ENCODE peak calls at places on chromosomes 12 and 14, in ten cellular contexts. C is breast epithelium; A is endothelial cell of umbilical vein; N is CD4-positive, alpha-beta memory T cell; R is heart right ventricle; Z is OCI-LY7; F is spleen; S is HCT116; P is right atrium auricular region; V is CD8-positive, alpha-beta memory T cell. Q is an unnamed sample. For H3K4me1, the result is how much of the 10 kb centered on the place peaks cover.

GRCh38 chr14:63460594-63461132 is 82.5 kb downstream of the PPP2R5E start:
- DNase-seq in Z (no peak), A (no peak), F (no peak), V (no peak), S (no peak), N (no peak), R (no peak), C (no peak), P (no peak), Q (no peak)

GRCh38 chr12:28130625-28131598 is 59.3 kb upstream of the CCDC91 start:
- DNase-seq in R (no peak), N (no peak), A (peak), Z (no peak), V (no peak), P (no peak), F (peak), S (no peak), C (no peak), Q (no peak)

GRCh38 chr12:121800694-121801600 is 2.9 kb upstream of the SETD1B start:
- DNase-seq in F (peak), Z (peak), P (peak), R (peak), S (no peak), A (peak), C (peak), N (peak), V (peak), Q (peak)

GRCh38 chr12:105954891-105955607 is 183.7 kb downstream of the NUAK1 start:
- DNase-seq in A (no peak), C (no peak), F (no peak), Z (no peak), R (no peak), P (no peak), V (no peak), N (no peak), S (no peak), Q (no peak)

GRCh38 chr12:482061-482460 is 22.3 kb downstream of the B4GALNT3 start:
- DNase-seq in V (no peak), F (no peak), P (no peak), N (no peak), Z (no peak), A (no peak), C (no peak), S (no peak), R (no peak), Q (no peak)

GRCh38 chr12:49540229-49541139 is 1.7 kb downstream of the KCNH3 start:
- DNase-seq in R (no peak), A (no peak), F (peak), V (no peak), Z (no peak), S (no peak), C (no peak), P (no peak), N (no peak), Q (no peak)

GRCh38 chr12:8018666-8019581 is 13.6 kb upstream of the FOXJ2 start:
- DNase-seq in S (peak), F (no peak), A (no peak), C (no peak), R (peak), V (peak), P (no peak), Z (peak), N (no peak), Q (no peak)

GRCh38 chr12:12714276-12715001 is 2.7 kb upstream of the CDKN1B start:
- DNase-seq in P (no peak), N (peak), R (no peak), V (peak), A (peak), S (no peak), F (peak), Z (peak), C (no peak), Q (peak)

GRCh38 chr12:100437038-100437841 is 36.4 kb upstream of the NR1H4 start:
- DNase-seq in R (no peak), P (no peak), Z (no peak), F (no peak), C (no peak), S (no peak), N (no peak), V (no peak), A (no peak), Q (no peak)

GRCh38 chr12:132700212-132700913 is 10.3 kb upstream of the PGAM5 start:
- DNase-seq in Z (no peak), F (no peak), S (no peak), N (no peak), A (peak), R (no peak), V (no peak), C (no peak), P (no peak), Q (no peak)

GRCh38 chr14:50832935-50833607 is 2.1 kb upstream of the NIN start:
- DNase-seq in N (no peak), R (no peak), P (no peak), Z (no peak), V (no peak), C (no peak), A (no peak), F (no peak), S (no peak), Q (no peak)

GRCh38 chr12:4423528-4424195 is 22.0 kb downstream of the FGF6 start:
- DNase-seq in V (no peak), A (no peak), F (no peak), S (no peak), R (no peak), N (no peak), C (no peak), Z (no peak), P (no peak), Q (no peak)

GRCh38 chr14:50333010-50333409 is 20.9 kb downstream of the DMAC2L start:
- DNase-seq in R (no peak), N (no peak), Z (no peak), F (no peak), V (no peak), C (no peak), S (no peak), A (peak), P (peak), Q (no peak)

GRCh38 chr14:90161129-90161528 is 95.2 kb upstream of the PSMC1 start:
- DNase-seq in C (no peak), S (no peak), N (no peak), F (no peak), V (no peak), P (no peak), Z (no peak), R (no peak), A (no peak), Q (no peak)

DNA sequence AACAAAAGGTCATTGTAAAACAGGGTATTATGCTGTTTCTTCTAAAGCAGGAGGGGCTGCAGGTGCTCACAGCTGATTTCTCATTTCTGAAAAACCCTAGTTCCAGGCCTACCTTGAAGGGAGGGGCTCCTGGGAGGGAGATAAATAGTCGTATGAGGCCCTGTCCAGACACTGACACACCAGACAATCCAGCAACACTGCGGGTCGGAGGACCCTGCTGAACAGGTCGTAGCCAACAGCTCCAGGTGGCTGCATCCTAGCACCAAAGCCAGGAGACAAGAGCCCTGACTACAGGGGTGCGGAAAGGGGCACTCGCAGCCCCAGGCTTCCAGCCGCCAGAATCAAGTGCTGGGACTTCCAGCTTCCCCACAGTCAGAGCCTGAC is 41.2 kb downstream of the PSMA6 start:
- DNase-seq in R (no peak), F (no peak), P (no peak), Z (no peak), C (no peak), A (no peak), V (no peak), N (no peak), S (no peak), Q (no peak)
- H3K4me1 ChIP-seq in R (under half), F (half or more), P (half or more), Z (under half), C (under half), A (under half), V (under half), N (under half), S (half or more), Q (under half)

DNA sequence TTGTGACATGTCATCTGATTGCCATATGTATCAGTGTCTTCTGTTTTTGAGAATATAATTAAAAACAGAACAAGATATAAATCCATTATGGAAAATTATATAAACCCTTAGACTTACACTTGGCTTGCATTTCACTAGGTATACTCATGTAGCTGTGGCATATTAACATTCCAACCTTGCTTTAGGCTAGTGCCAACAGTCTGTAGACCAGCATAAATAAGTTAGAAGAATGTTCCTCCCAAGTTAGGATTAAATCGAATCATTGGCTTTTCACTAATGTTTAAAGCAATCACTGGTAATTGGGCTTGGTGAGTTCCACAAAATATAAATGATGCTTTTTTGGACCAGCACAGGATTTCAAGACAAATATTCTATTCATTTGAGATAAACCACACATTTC is 103.0 kb downstream of the LIN7A start:
- DNase-seq in V (no peak), S (no peak), Z (no peak), C (no peak), N (no peak), P (no peak), A (no peak), R (no peak), F (no peak), Q (no peak)
- H3K4me3 ChIP-seq in V (no peak), S (no peak), Z (no peak), C (no peak), N (no peak), P (no peak), A (no peak), R (no peak), F (no peak), Q (no peak)

GRCh38 chr14:99571303-99571986 is 32.6 kb downstream of the CCDC85C start:
- DNase-seq in V (no peak), P (no peak), A (no peak), F (no peak), C (no peak), S (no peak), R (no peak), N (no peak), Z (no peak), Q (no peak)

GRCh38 chr14:99573436-99574098 is 30.4 kb downstream of the CCDC85C start:
- DNase-seq in P (no peak), F (no peak), A (no peak), S (no peak), Z (no peak), N (no peak), V (no peak), R (no peak), C (no peak), Q (no peak)

GRCh38 chr14:99572173-99572999 is 31.6 kb downstream of the CCDC85C start:
- DNase-seq in S (no peak), F (no peak), Z (no peak), N (no peak), A (no peak), V (no peak), P (no peak), C (no peak), R (no peak), Q (no peak)

GRCh38 chr14:99574099-99574880 is 29.7 kb downstream of the CCDC85C start:
- DNase-seq in Z (no peak), F (no peak), S (no peak), R (peak), A (no peak), V (no peak), P (no peak), N (no peak), C (no peak), Q (no peak)

GRCh38 chr14:99573000-99573330 is 31.0 kb downstream of the CCDC85C start:
- DNase-seq in P (no peak), F (no peak), R (no peak), A (no peak), N (no peak), S (no peak), Z (peak), V (no peak), C (no peak), Q (no peak)
- H3K4me1 ChIP-seq in P (half or more), F (half or more), R (half or more), A (under half), N (under half), S (half or more), Z (under half), V (under half), C (half or more), Q (under half)

DNA sequence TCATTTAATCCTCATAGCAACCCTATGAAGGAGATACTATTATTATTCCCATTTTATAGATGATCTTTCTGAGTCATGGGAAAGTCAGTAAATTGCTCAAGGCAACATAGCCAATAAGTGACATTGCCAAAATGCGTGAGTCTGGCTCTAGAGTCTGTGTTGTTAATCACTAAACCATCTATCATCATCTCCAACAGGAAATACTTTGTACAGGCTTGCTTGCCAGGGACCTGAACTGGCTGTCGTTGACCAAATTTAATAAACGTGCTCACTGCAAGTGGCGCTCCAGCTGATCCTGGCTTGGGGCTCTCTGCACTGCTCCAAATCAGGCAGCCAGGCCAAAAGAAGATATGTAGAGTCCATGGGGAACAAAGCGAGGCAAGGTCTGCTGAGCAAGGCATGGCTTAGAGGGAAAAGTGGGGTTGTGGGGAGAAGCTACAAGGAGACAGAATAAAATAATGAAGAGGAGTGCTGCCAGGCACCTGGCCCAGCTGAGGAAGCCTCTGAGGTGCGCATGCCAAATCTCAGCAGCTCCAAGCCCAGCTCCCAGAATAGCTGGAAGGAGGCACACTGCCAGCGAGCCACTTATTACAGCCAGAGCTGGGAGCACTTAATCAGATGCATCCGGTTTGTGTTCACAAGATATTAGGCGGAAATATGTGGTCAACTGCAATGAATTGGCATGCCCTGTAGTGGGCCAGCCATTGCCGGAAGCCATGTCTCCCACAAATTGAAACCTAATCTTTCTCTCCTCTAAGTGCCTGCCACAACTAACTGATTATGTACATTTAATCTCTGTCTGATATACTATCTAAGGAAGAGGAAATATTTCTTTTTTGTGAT is 43.3 kb upstream of the PTPRO start:
- DNase-seq in S (no peak), N (no peak), R (peak), F (peak), P (peak), V (peak), A (peak), Z (no peak), C (peak), Q (no peak)
- H3K4me3 ChIP-seq in S (no peak), N (no peak), R (no peak), F (no peak), P (no peak), V (no peak), A (no peak), Z (no peak), C (no peak), Q (no peak)

GRCh38 chr12:3227076-3227975 is 150.1 kb downstream of the TSPAN9 start:
- DNase-seq in R (no peak), C (no peak), N (no peak), S (no peak), F (no peak), V (no peak), P (no peak), Z (no peak), A (no peak), Q (no peak)
- H3K4me1 ChIP-seq in R (half or more), C (under half), N (under half), S (under half), F (under half), V (under half), P (half or more), Z (under half), A (under half), Q (under half)

GRCh38 chr14:93331375-93332031 is 1.3 kb downstream of the BTBD7 start:
- DNase-seq in R (peak), C (no peak), P (peak), N (no peak), F (peak), S (no peak), Z (no peak), A (peak), V (no peak), Q (no peak)

GRCh38 chr14:93328546-93328945 is 4.3 kb downstream of the BTBD7 start:
- DNase-seq in N (no peak), V (no peak), S (no peak), A (no peak), P (no peak), C (no peak), Z (no peak), F (no peak), R (no peak), Q (no peak)

GRCh38 chr14:93329965-93330608 is 2.7 kb downstream of the BTBD7 start:
- DNase-seq in N (no peak), Z (no peak), V (no peak), F (no peak), R (no peak), C (no peak), P (no peak), A (peak), S (no peak), Q (no peak)

GRCh38 chr14:93332032-93332852 is 594 bp downstream of the BTBD7 start:
- DNase-seq in A (peak), P (no peak), S (no peak), R (peak), N (no peak), Z (peak), F (peak), V (peak), C (no peak), Q (no peak)

DNA sequence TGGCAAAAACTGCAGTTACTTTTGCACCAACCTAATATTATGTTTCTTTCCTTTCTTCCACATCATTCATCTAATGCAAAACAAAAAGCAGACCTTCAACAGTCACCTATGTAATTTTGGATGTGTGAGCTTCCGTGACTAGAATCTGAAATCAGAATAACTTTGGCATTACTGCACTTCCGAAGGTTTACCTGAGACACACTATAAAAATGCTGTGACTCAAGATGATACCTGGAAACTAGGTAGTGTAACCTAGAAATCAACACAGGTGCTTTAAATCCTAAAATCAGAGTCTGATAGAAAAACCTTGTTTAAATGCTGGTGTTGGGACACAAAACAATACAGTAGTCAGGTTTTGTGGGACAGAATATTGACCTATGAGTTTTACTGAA is 2.2 kb downstream of the BTBD7 start:
- DNase-seq in P (no peak), R (no peak), S (no peak), V (no peak), N (no peak), F (no peak), Z (no peak), A (no peak), C (no peak), Q (no peak)
- H3K4me3 ChIP-seq in P (no peak), R (no peak), S (no peak), V (no peak), N (no peak), F (no peak), Z (no peak), A (peak), C (no peak), Q (no peak)